ENCODE peak calls at places on chromosomes 12 and 14, in eight cellular contexts. One of them, this sample, is unnamed.

GRCh38 chr12:127240249-127240929 is 1026.6 kb upstream of the TMEM132C start:
- DNase-seq in dorsolateral prefrontal cortex: no peak
- DNase-seq in iris pigment epithelial cell: no peak
- DNase-seq in HL-60: no peak
- DNase-seq in DMS153: no peak
- DNase-seq in CD8-positive, alpha-beta memory T cell: no peak
- DNase-seq in HTR-8/SVneo: no peak
- DNase-seq in Calu3: no peak
- DNase-seq in this sample: no peak

GRCh38 chr14:44873536-44873935 is 88.2 kb downstream of the KLHL28 start:
- DNase-seq in dorsolateral prefrontal cortex: no peak
- DNase-seq in Calu3: no peak
- DNase-seq in iris pigment epithelial cell: no peak
- DNase-seq in HL-60: no peak
- DNase-seq in HTR-8/SVneo: no peak
- DNase-seq in DMS153: no peak
- DNase-seq in CD8-positive, alpha-beta memory T cell: no peak
- DNase-seq in this sample: no peak

GRCh38 chr14:76271371-76271770 is 104.6 kb upstream of the ESRRB start:
- DNase-seq in DMS153: no peak
- DNase-seq in HL-60: no peak
- DNase-seq in Calu3: no peak
- DNase-seq in CD8-positive, alpha-beta memory T cell: no peak
- DNase-seq in iris pigment epithelial cell: no peak
- DNase-seq in dorsolateral prefrontal cortex: no peak
- DNase-seq in HTR-8/SVneo: no peak
- DNase-seq in this sample: no peak

GRCh38 chr14:105430535-105430934 is 10.9 kb downstream of the MTA1 start:
- DNase-seq in dorsolateral prefrontal cortex: no peak
- DNase-seq in HTR-8/SVneo: peak; percentile 83
- DNase-seq in Calu3: peak; percentile 68
- DNase-seq in CD8-positive, alpha-beta memory T cell: no peak
- DNase-seq in DMS153: no peak
- DNase-seq in iris pigment epithelial cell: peak; percentile 77
- DNase-seq in HL-60: no peak
- DNase-seq in this sample: no peak

GRCh38 chr12:117036046-117036445 is 63.2 kb downstream of the TESC start:
- DNase-seq in Calu3: no peak
- DNase-seq in DMS153: peak; percentile 88
- DNase-seq in dorsolateral prefrontal cortex: peak; percentile 26
- DNase-seq in HTR-8/SVneo: no peak
- DNase-seq in HL-60: no peak
- DNase-seq in iris pigment epithelial cell: no peak
- DNase-seq in CD8-positive, alpha-beta memory T cell: no peak
- DNase-seq in this sample: no peak

GRCh38 chr12:234891-235415 is 21.0 kb upstream of the SLC6A12 start:
- DNase-seq in DMS153: no peak
- DNase-seq in iris pigment epithelial cell: no peak
- DNase-seq in dorsolateral prefrontal cortex: no peak
- DNase-seq in CD8-positive, alpha-beta memory T cell: no peak
- DNase-seq in Calu3: no peak
- DNase-seq in HL-60: no peak
- DNase-seq in HTR-8/SVneo: no peak
- DNase-seq in this sample: no peak

GRCh38 chr12:99287136-99287535 is 360.4 kb upstream of the GARIN6 start:
- DNase-seq in HTR-8/SVneo: no peak
- DNase-seq in DMS153: no peak
- DNase-seq in HL-60: no peak
- DNase-seq in Calu3: no peak
- DNase-seq in CD8-positive, alpha-beta memory T cell: no peak
- DNase-seq in iris pigment epithelial cell: no peak
- DNase-seq in dorsolateral prefrontal cortex: no peak
- DNase-seq in this sample: no peak

GRCh38 chr14:69710378-69710777 is 56.6 kb upstream of the SRSF5 start:
- DNase-seq in Calu3: no peak
- DNase-seq in CD8-positive, alpha-beta memory T cell: no peak
- DNase-seq in HL-60: no peak
- DNase-seq in iris pigment epithelial cell: no peak
- DNase-seq in DMS153: no peak
- DNase-seq in HTR-8/SVneo: no peak
- DNase-seq in dorsolateral prefrontal cortex: no peak
- DNase-seq in this sample: peak; percentile 10

GRCh38 chr12:34403706-34404376 is 381.5 kb downstream of the ALG10 start:
- DNase-seq in Calu3: no peak
- DNase-seq in HL-60: no peak
- DNase-seq in dorsolateral prefrontal cortex: peak; percentile 18
- DNase-seq in HTR-8/SVneo: no peak
- DNase-seq in CD8-positive, alpha-beta memory T cell: no peak
- DNase-seq in DMS153: no peak
- DNase-seq in iris pigment epithelial cell: no peak
- DNase-seq in this sample: no peak

GRCh38 chr14:33959692-33960151 is 8.8 kb upstream of the EGLN3 start:
- DNase-seq in CD8-positive, alpha-beta memory T cell: no peak
- DNase-seq in iris pigment epithelial cell: no peak
- DNase-seq in DMS153: no peak
- DNase-seq in dorsolateral prefrontal cortex: peak; percentile 78
- DNase-seq in HL-60: no peak
- DNase-seq in HTR-8/SVneo: no peak
- DNase-seq in Calu3: no peak
- DNase-seq in this sample: no peak

GRCh38 chr12:72036393-72036792 is 97.7 kb downstream of the TPH2 start:
- DNase-seq in Calu3: no peak
- DNase-seq in iris pigment epithelial cell: no peak
- DNase-seq in DMS153: no peak
- DNase-seq in HL-60: no peak
- DNase-seq in dorsolateral prefrontal cortex: no peak
- DNase-seq in CD8-positive, alpha-beta memory T cell: no peak
- DNase-seq in HTR-8/SVneo: no peak
- DNase-seq in this sample: no peak

GRCh38 chr12:3171195-3171591 is 94.0 kb downstream of the TSPAN9 start:
- DNase-seq in HL-60: no peak
- DNase-seq in CD8-positive, alpha-beta memory T cell: no peak
- DNase-seq in HTR-8/SVneo: no peak
- DNase-seq in DMS153: no peak
- DNase-seq in iris pigment epithelial cell: peak; percentile 58
- DNase-seq in dorsolateral prefrontal cortex: no peak
- DNase-seq in Calu3: no peak
- DNase-seq in this sample: no peak

GRCh38 chr12:20505056-20505455 is 136.7 kb downstream of the PDE3A start:
- DNase-seq in dorsolateral prefrontal cortex: no peak
- DNase-seq in DMS153: no peak
- DNase-seq in Calu3: no peak
- DNase-seq in HL-60: no peak
- DNase-seq in CD8-positive, alpha-beta memory T cell: no peak
- DNase-seq in HTR-8/SVneo: no peak
- DNase-seq in iris pigment epithelial cell: peak; percentile 44
- DNase-seq in this sample: no peak

GRCh38 chr14:94391284-94391914 is 3.0 kb upstream of the SERPINA1 start:
- DNase-seq in iris pigment epithelial cell: no peak
- DNase-seq in DMS153: no peak
- DNase-seq in CD8-positive, alpha-beta memory T cell: no peak
- DNase-seq in Calu3: no peak
- DNase-seq in dorsolateral prefrontal cortex: no peak
- DNase-seq in HTR-8/SVneo: no peak
- DNase-seq in HL-60: no peak
- DNase-seq in this sample: no peak

GRCh38 chr14:67622675-67623074 is 3.0 kb downstream of the ARG2 start:
- DNase-seq in Calu3: no peak
- DNase-seq in dorsolateral prefrontal cortex: no peak
- DNase-seq in CD8-positive, alpha-beta memory T cell: no peak
- DNase-seq in HL-60: no peak
- DNase-seq in DMS153: peak; percentile 63
- DNase-seq in iris pigment epithelial cell: peak; percentile 90
- DNase-seq in HTR-8/SVneo: peak; percentile 91
- DNase-seq in this sample: no peak

This sample was measured in C1 segment of cervical spinal cord.